ENCODE peak calls at places on chromosomes 16 and 17, in six cellular contexts. One of them, this sample, is unnamed.

GRCh38 chr16:8660841-8661301 is 13.5 kb upstream of the ABAT start:
- DNase-seq in IMR-90: peak
- DNase-seq in A673: peak
- DNase-seq in body of pancreas: peak
- DNase-seq in ascending aorta: no peak
- DNase-seq in kidney epithelial cell: no peak
- DNase-seq in this sample: peak

GRCh38 chr16:82091225-82091624 is 56.2 kb downstream of the HSD17B2 start:
- DNase-seq in IMR-90: peak
- DNase-seq in A673: no peak
- DNase-seq in body of pancreas: no peak
- DNase-seq in ascending aorta: no peak
- DNase-seq in kidney epithelial cell: no peak
- DNase-seq in this sample: peak

GRCh38 chr17:58200024-58200633 is 7.6 kb downstream of the EPX start:
- DNase-seq in IMR-90: peak
- DNase-seq in A673: peak
- DNase-seq in body of pancreas: peak
- DNase-seq in ascending aorta: no peak
- DNase-seq in kidney epithelial cell: no peak
- DNase-seq in this sample: peak

GRCh38 chr16:65410801-65411200 is 288.9 kb upstream of the CDH11 start:
- DNase-seq in IMR-90: peak
- DNase-seq in A673: no peak
- DNase-seq in body of pancreas: no peak
- DNase-seq in ascending aorta: no peak
- DNase-seq in kidney epithelial cell: peak
- DNase-seq in this sample: no peak

GRCh38 chr17:55340171-55340570 is 75.4 kb downstream of the HLF start:
- DNase-seq in IMR-90: no peak
- DNase-seq in A673: no peak
- DNase-seq in body of pancreas: no peak
- DNase-seq in ascending aorta: no peak
- DNase-seq in kidney epithelial cell: no peak
- DNase-seq in this sample: no peak

GRCh38 chr17:4940625-4941021 is 555 bp downstream of the RNF167 start:
- DNase-seq in IMR-90: no peak
- DNase-seq in A673: no peak
- DNase-seq in body of pancreas: no peak
- DNase-seq in ascending aorta: no peak
- DNase-seq in kidney epithelial cell: no peak
- DNase-seq in this sample: no peak

GRCh38 chr17:72387487-72387886 is 266.7 kb downstream of the SOX9 start:
- DNase-seq in IMR-90: peak
- DNase-seq in A673: peak
- DNase-seq in body of pancreas: no peak
- DNase-seq in ascending aorta: no peak
- DNase-seq in kidney epithelial cell: peak
- DNase-seq in this sample: peak

GRCh38 chr17:68824707-68825106 is 130.5 kb downstream of the ABCA8 start:
- DNase-seq in IMR-90: no peak
- DNase-seq in A673: no peak
- DNase-seq in body of pancreas: no peak
- DNase-seq in ascending aorta: no peak
- DNase-seq in kidney epithelial cell: no peak
- DNase-seq in this sample: no peak

GRCh38 chr16:85847036-85847435 is 47.5 kb downstream of the COX4I1 start:
- DNase-seq in IMR-90: no peak
- DNase-seq in A673: no peak
- DNase-seq in body of pancreas: no peak
- DNase-seq in ascending aorta: peak
- DNase-seq in kidney epithelial cell: no peak
- DNase-seq in this sample: no peak

GRCh38 chr17:61400058-61400785 is 579 bp downstream of the TBX2 start:
- DNase-seq in IMR-90: peak
- DNase-seq in A673: no peak
- DNase-seq in body of pancreas: no peak
- DNase-seq in ascending aorta: peak
- DNase-seq in kidney epithelial cell: no peak
- DNase-seq in this sample: peak

GRCh38 chr16:69049146-69049545 is 56.3 kb upstream of the HAS3 start:
- DNase-seq in IMR-90: peak
- DNase-seq in A673: no peak
- DNase-seq in body of pancreas: no peak
- DNase-seq in ascending aorta: no peak
- DNase-seq in kidney epithelial cell: no peak
- DNase-seq in this sample: peak

GRCh38 chr17:33481652-33482051 is 188.6 kb upstream of the ASIC2 start:
- DNase-seq in IMR-90: no peak
- DNase-seq in A673: no peak
- DNase-seq in body of pancreas: no peak
- DNase-seq in ascending aorta: no peak
- DNase-seq in kidney epithelial cell: no peak
- DNase-seq in this sample: no peak
- TF ChIP-seq CTCF in IMR-90: no peak
- TF ChIP-seq CTCF in A673: no peak
- TF ChIP-seq CTCF in body of pancreas: no peak
- TF ChIP-seq CTCF in ascending aorta: no peak
- TF ChIP-seq CTCF in kidney epithelial cell: no peak
- TF ChIP-seq CTCF in this sample: no peak

GRCh38 chr17:74738051-74738996 is 1.3 kb downstream of the RAB37 start:
- DNase-seq in IMR-90: no peak
- DNase-seq in A673: no peak
- DNase-seq in body of pancreas: no peak
- DNase-seq in ascending aorta: no peak
- DNase-seq in kidney epithelial cell: no peak
- DNase-seq in this sample: no peak
- H3K4me3 ChIP-seq in IMR-90: no peak
- H3K4me3 ChIP-seq in A673: peak
- H3K4me3 ChIP-seq in body of pancreas: no peak
- H3K4me3 ChIP-seq in ascending aorta: peak
- H3K4me3 ChIP-seq in kidney epithelial cell: no peak
- H3K4me3 ChIP-seq in this sample: no peak

GRCh38 chr16:70738083-70738977 is 52.5 kb upstream of the MTSS2 start:
- DNase-seq in IMR-90: peak
- DNase-seq in A673: no peak
- DNase-seq in body of pancreas: no peak
- DNase-seq in ascending aorta: peak
- DNase-seq in kidney epithelial cell: no peak
- DNase-seq in this sample: peak
- TF ChIP-seq CTCF in IMR-90: peak
- TF ChIP-seq CTCF in A673: peak
- TF ChIP-seq CTCF in body of pancreas: no peak
- TF ChIP-seq CTCF in ascending aorta: peak
- TF ChIP-seq CTCF in kidney epithelial cell: peak
- TF ChIP-seq CTCF in this sample: peak

DNA sequence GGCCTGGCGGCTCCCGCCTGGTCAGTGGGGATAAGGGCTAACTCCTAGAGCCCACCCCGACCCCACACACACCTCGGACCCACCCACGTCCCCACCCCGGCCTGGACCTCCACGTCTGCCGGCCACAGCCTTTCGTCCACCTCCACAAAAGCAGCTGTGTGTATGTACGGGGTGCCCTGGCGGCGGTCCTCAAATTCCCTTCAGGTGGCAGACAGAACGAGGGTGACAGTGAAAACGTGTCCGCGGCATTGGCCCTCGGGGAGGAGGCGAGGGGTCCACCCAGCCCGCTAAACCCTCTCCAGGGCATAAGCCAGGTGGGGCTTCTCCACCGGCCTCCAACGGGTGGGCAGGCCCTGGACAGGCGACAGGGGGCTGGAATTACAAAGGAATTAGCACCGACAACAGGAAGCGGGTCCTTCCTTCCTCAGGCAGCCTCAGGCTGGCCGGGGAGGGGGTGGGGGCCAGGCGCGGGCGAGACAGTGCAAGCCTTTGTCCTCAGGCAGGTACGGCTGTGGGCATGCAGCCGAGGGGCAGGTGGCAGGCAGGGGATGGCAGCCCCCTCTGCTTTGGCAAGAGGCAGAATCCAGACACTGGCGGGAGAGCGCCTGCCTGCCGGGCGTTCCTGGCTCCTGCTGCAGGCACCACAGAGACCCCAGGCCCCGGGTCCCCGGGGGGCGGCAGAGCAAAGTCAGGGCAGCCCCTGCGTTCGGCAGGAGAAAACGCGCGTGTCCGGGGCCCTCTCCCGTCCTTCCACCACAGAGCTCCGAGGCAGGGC is 12.3 kb upstream of the PITPNA start:
- DNase-seq in IMR-90: no peak
- DNase-seq in A673: no peak
- DNase-seq in body of pancreas: peak
- DNase-seq in ascending aorta: no peak
- DNase-seq in kidney epithelial cell: no peak
- DNase-seq in this sample: no peak
- H3K4me3 ChIP-seq in IMR-90: no peak
- H3K4me3 ChIP-seq in A673: no peak
- H3K4me3 ChIP-seq in body of pancreas: no peak
- H3K4me3 ChIP-seq in ascending aorta: no peak
- H3K4me3 ChIP-seq in kidney epithelial cell: no peak
- H3K4me3 ChIP-seq in this sample: no peak

This sample was measured in fibroblast of the aortic adventitia.